ENCODE peak calls at places on chromosomes 16 and 17, in six cellular contexts. Y is mucosa of descending colon, Z is AG09309, N is uterus, R is astrocyte of the spinal cord, E is AG10803. G is an unnamed sample.

GRCh38 chr16:87945351-87946042 is 5.7 kb upstream of the BANP start:
- DNase-seq in R (peak; percentile 88), E (peak; percentile 40), N (peak; percentile 60), Y (peak; percentile 78), Z (no peak), G (no peak)

GRCh38 chr16:4945560-4946502 is 8.9 kb upstream of the PPL start:
- DNase-seq in N (peak; percentile 60), Z (no peak), E (peak; percentile 19), R (no peak), Y (peak; percentile 60), G (no peak)

GRCh38 chr17:40068129-40068581 is 5.4 kb downstream of the THRA start:
- DNase-seq in N (no peak), R (no peak), E (no peak), Z (no peak), Y (no peak), G (no peak)

GRCh38 chr17:47649972-47650524 is 329 bp downstream of the KPNB1 start:
- DNase-seq in Y (no peak), E (no peak), N (no peak), Z (no peak), R (peak; percentile 56), G (no peak)

GRCh38 chr17:49469831-49470568 is 25.1 kb upstream of the NGFR start:
- DNase-seq in Y (peak; percentile 12), N (peak; percentile 61), E (no peak), R (no peak), Z (no peak), G (no peak)

GRCh38 chr17:76009969-76010661 is 9.5 kb downstream of the CDK3 start:
- DNase-seq in N (no peak), Y (no peak), E (no peak), R (no peak), Z (no peak), G (no peak)

GRCh38 chr17:78117027-78117981 is 11.3 kb downstream of the TMC6 start:
- DNase-seq in E (no peak), N (no peak), R (no peak), Z (no peak), Y (peak; percentile 64), G (no peak)

GRCh38 chr17:17341452-17341851 is 38.3 kb downstream of the NT5M start:
- DNase-seq in Z (no peak), N (no peak), R (no peak), Y (peak; percentile 1), E (no peak), G (no peak)

GRCh38 chr16:55155815-55156214 is 168.2 kb upstream of the IRX6 start:
- DNase-seq in E (no peak), Y (no peak), R (no peak), N (no peak), Z (no peak), G (no peak)

GRCh38 chr16:88320947-88321634 is 61.7 kb upstream of the ZNF469 start:
- DNase-seq in E (no peak), Y (peak; percentile 36), R (no peak), N (no peak), Z (no peak), G (no peak)

GRCh38 chr17:36183001-36183810 is 6.8 kb upstream of the TBC1D3B start:
- DNase-seq in N (peak; percentile 22), Z (peak; percentile 49), R (peak; percentile 85), E (peak; percentile 45), Y (peak; percentile 88), G (peak; percentile 23)

GRCh38 chr17:81685108-81685507 is 1.3 kb downstream of the HGS start:
- DNase-seq in E (peak; percentile 58), N (no peak), Z (no peak), R (peak; percentile 54), Y (no peak), G (peak; percentile 21)
- H3K4me3 ChIP-seq in E (peak overlapping the region; percentile 72), N (peak overlapping the region; percentile 99), Z (peak overlapping the region; percentile 49), R (peak overlapping the region; percentile 94), Y (no peak overlapping the region), G (peak overlapping the region; percentile 73)

GRCh38 chr17:56167491-56167890 is 14.2 kb downstream of the ANKFN1 start:
- DNase-seq in Z (no peak), N (no peak), E (no peak), R (no peak), Y (no peak), G (no peak)

GRCh38 chr17:56171186-56171959 is 18.1 kb downstream of the ANKFN1 start:
- DNase-seq in E (peak; percentile 39), Z (no peak), N (no peak), Y (no peak), R (no peak), G (no peak)

GRCh38 chr17:56172517-56172982 is 19.3 kb downstream of the ANKFN1 start:
- DNase-seq in R (no peak), N (no peak), Y (no peak), Z (no peak), E (peak; percentile 24), G (no peak)

GRCh38 chr17:56173026-56173425 is 19.8 kb downstream of the ANKFN1 start:
- DNase-seq in E (no peak), Y (no peak), R (no peak), Z (no peak), N (no peak), G (no peak)

GRCh38 chr17:56169621-56170020 is 16.3 kb downstream of the ANKFN1 start:
- DNase-seq in N (no peak), Z (no peak), R (no peak), E (no peak), Y (no peak), G (no peak)
- TF ChIP-seq CTCF in N (no peak), Z (no peak), R (no peak), E (no peak), Y (no peak), G (no peak)

DNA sequence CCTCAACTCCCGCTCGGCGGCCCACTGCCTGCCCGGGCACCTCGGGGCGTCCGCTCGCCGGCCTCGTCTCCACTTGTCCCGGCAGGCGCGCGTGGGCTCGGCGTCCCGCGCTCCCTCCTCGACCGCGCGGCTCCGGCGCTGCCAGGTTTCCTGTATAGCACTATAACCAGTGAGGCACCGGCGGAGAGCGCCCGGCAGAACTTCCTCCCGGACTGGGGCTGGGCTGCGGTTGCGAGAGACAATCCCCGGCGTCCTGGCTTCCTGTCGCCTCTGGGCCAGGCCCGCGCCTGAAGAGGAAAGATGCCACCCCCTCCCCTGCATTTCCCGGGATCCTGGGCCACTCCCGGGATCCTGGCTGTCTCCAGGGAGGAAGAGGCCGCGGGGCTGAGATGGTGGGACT is 119.3 kb upstream of the SMURF2 start:
- DNase-seq in Z (no peak), E (no peak), N (peak; percentile 29), Y (peak; percentile 88), R (no peak), G (no peak)
- H3K4me3 ChIP-seq in Z (no peak overlapping the region), E (no peak overlapping the region), N (peak overlapping the region; percentile 24), Y (no peak overlapping the region), R (no peak overlapping the region), G (no peak overlapping the region)

GRCh38 chr16:22417019-22417418 is 42.6 kb upstream of the CDR2 start:
- DNase-seq in Y (no peak), N (no peak), Z (no peak), R (no peak), E (no peak), G (no peak)

DNA sequence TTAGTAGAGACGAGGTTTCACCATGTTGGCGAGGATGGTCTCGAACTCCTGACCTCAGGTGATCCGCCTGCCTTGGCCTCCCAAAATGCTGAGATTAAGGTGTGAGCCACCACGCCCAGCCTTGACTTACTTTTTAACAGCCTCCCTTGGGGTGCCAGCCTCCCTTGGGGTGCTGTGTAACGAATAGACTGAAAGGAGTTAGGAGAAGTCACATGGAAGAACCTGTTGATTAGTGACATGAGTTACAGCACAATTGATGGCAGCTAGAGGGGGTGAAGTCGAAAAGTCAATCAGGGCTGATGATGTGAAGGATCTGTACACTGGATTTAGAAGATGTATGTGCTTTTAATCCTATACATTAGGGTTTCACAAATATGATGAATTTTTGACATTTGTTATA is 39.4 kb upstream of the CDR2 start:
- DNase-seq in Z (no peak), E (no peak), Y (no peak), N (no peak), R (no peak), G (no peak)
- TF ChIP-seq CTCF in Z (no peak), E (no peak), Y (no peak), N (no peak), R (no peak), G (no peak)